ENCODE peak calls at places on chromosomes 2 and 18, in seven cellular contexts. One of them, this sample, is unnamed.

GRCh38 chr2:191041418-191042161 is 27.6 kb upstream of the STAT1 start:
- DNase-seq in PC-3: peak
- DNase-seq in GM23248: peak
- DNase-seq in SK-N-SH: no peak
- DNase-seq in OCI-LY7: no peak
- DNase-seq in GM23338: peak
- DNase-seq in MM.1S: no peak
- DNase-seq in this sample: peak

GRCh38 chr2:24635181-24635580 is 144.1 kb downstream of the NCOA1 start:
- DNase-seq in GM23248: peak
- DNase-seq in OCI-LY7: no peak
- DNase-seq in PC-3: no peak
- DNase-seq in GM23338: no peak
- DNase-seq in MM.1S: no peak
- DNase-seq in SK-N-SH: peak
- DNase-seq in this sample: no peak

GRCh38 chr2:178199334-178199733 is 5.0 kb downstream of the OSBPL6 start:
- DNase-seq in OCI-LY7: no peak
- DNase-seq in MM.1S: no peak
- DNase-seq in GM23248: no peak
- DNase-seq in GM23338: no peak
- DNase-seq in SK-N-SH: no peak
- DNase-seq in PC-3: no peak
- DNase-seq in this sample: no peak

GRCh38 chr2:95106081-95106480 is 15.5 kb downstream of the MRPS5 start:
- DNase-seq in OCI-LY7: no peak
- DNase-seq in GM23248: peak
- DNase-seq in MM.1S: no peak
- DNase-seq in GM23338: no peak
- DNase-seq in SK-N-SH: no peak
- DNase-seq in PC-3: no peak
- DNase-seq in this sample: no peak

GRCh38 chr2:165877565-165878550 is 75.7 kb downstream of the TTC21B start:
- DNase-seq in MM.1S: peak
- DNase-seq in OCI-LY7: no peak
- DNase-seq in SK-N-SH: no peak
- DNase-seq in GM23248: peak
- DNase-seq in GM23338: no peak
- DNase-seq in PC-3: peak
- DNase-seq in this sample: no peak

GRCh38 chr2:184562532-184562931 is 35.8 kb upstream of the ZNF804A start:
- DNase-seq in MM.1S: no peak
- DNase-seq in SK-N-SH: no peak
- DNase-seq in GM23248: peak
- DNase-seq in GM23338: no peak
- DNase-seq in PC-3: peak
- DNase-seq in OCI-LY7: no peak
- DNase-seq in this sample: no peak

GRCh38 chr2:124566518-124566970 is 541.5 kb downstream of the CNTNAP5 start:
- DNase-seq in GM23338: no peak
- DNase-seq in PC-3: peak
- DNase-seq in SK-N-SH: no peak
- DNase-seq in OCI-LY7: no peak
- DNase-seq in MM.1S: no peak
- DNase-seq in GM23248: no peak
- DNase-seq in this sample: no peak

GRCh38 chr2:49936965-49937364 is 782.6 kb upstream of the FSHR start:
- DNase-seq in SK-N-SH: no peak
- DNase-seq in GM23338: peak
- DNase-seq in PC-3: no peak
- DNase-seq in GM23248: no peak
- DNase-seq in MM.1S: no peak
- DNase-seq in OCI-LY7: no peak
- DNase-seq in this sample: no peak

GRCh38 chr2:33522571-33522970 is 46.1 kb downstream of the RASGRP3 start:
- DNase-seq in MM.1S: no peak
- DNase-seq in GM23248: peak
- DNase-seq in OCI-LY7: no peak
- DNase-seq in PC-3: no peak
- DNase-seq in GM23338: no peak
- DNase-seq in SK-N-SH: no peak
- DNase-seq in this sample: no peak

GRCh38 chr2:8059255-8059654 is 622.6 kb upstream of the ID2 start:
- DNase-seq in GM23338: no peak
- DNase-seq in OCI-LY7: no peak
- DNase-seq in GM23248: no peak
- DNase-seq in PC-3: no peak
- DNase-seq in MM.1S: no peak
- DNase-seq in SK-N-SH: no peak
- DNase-seq in this sample: no peak

GRCh38 chr2:30180230-30180629 is 33.4 kb downstream of the YPEL5 start:
- DNase-seq in GM23248: no peak
- DNase-seq in MM.1S: no peak
- DNase-seq in SK-N-SH: no peak
- DNase-seq in GM23338: no peak
- DNase-seq in OCI-LY7: no peak
- DNase-seq in PC-3: no peak
- DNase-seq in this sample: no peak

GRCh38 chr2:47373747-47374146 is 29.2 kb upstream of the MSH2 start:
- DNase-seq in PC-3: peak
- DNase-seq in GM23248: peak
- DNase-seq in OCI-LY7: peak
- DNase-seq in MM.1S: no peak
- DNase-seq in GM23338: peak
- DNase-seq in SK-N-SH: peak
- DNase-seq in this sample: peak

GRCh38 chr2:167752734-167753133 is 494.7 kb downstream of the STK39 start:
- DNase-seq in OCI-LY7: no peak
- DNase-seq in GM23338: peak
- DNase-seq in GM23248: no peak
- DNase-seq in SK-N-SH: no peak
- DNase-seq in MM.1S: no peak
- DNase-seq in PC-3: no peak
- DNase-seq in this sample: no peak

GRCh38 chr2:189144700-189145211 is 34.8 kb downstream of the COL5A2 start:
- DNase-seq in PC-3: no peak
- DNase-seq in GM23338: no peak
- DNase-seq in MM.1S: no peak
- DNase-seq in GM23248: peak
- DNase-seq in SK-N-SH: no peak
- DNase-seq in OCI-LY7: no peak
- DNase-seq in this sample: no peak

GRCh38 chr2:219281588-219281987 is 2.4 kb downstream of the DNAJB2 start:
- DNase-seq in SK-N-SH: no peak
- DNase-seq in GM23248: no peak
- DNase-seq in GM23338: no peak
- DNase-seq in OCI-LY7: no peak
- DNase-seq in MM.1S: no peak
- DNase-seq in PC-3: no peak
- DNase-seq in this sample: no peak

GRCh38 chr2:13000644-13001375 is 284.1 kb downstream of the TRIB2 start:
- DNase-seq in SK-N-SH: no peak
- DNase-seq in OCI-LY7: no peak
- DNase-seq in PC-3: no peak
- DNase-seq in MM.1S: no peak
- DNase-seq in GM23338: peak
- DNase-seq in GM23248: no peak
- DNase-seq in this sample: peak

GRCh38 chr2:158099716-158100115 is 2.0 kb upstream of the UPP2 start:
- DNase-seq in GM23248: peak
- DNase-seq in SK-N-SH: no peak
- DNase-seq in PC-3: peak
- DNase-seq in MM.1S: no peak
- DNase-seq in OCI-LY7: no peak
- DNase-seq in GM23338: no peak
- DNase-seq in this sample: no peak

GRCh38 chr2:108029912-108030311 is 43.6 kb downstream of the SLC5A7 start:
- DNase-seq in PC-3: no peak
- DNase-seq in SK-N-SH: no peak
- DNase-seq in GM23338: no peak
- DNase-seq in OCI-LY7: no peak
- DNase-seq in MM.1S: no peak
- DNase-seq in GM23248: no peak
- DNase-seq in this sample: no peak

GRCh38 chr2:145777914-145778313 is 1258.0 kb upstream of the ZEB2 start:
- DNase-seq in GM23248: no peak
- DNase-seq in PC-3: no peak
- DNase-seq in SK-N-SH: no peak
- DNase-seq in MM.1S: no peak
- DNase-seq in OCI-LY7: no peak
- DNase-seq in GM23338: no peak
- DNase-seq in this sample: no peak

GRCh38 chr18:50626317-50626716 is 66.4 kb downstream of the MAPK4 start:
- DNase-seq in PC-3: no peak
- DNase-seq in SK-N-SH: no peak
- DNase-seq in GM23248: no peak
- DNase-seq in GM23338: no peak
- DNase-seq in MM.1S: no peak
- DNase-seq in OCI-LY7: no peak
- DNase-seq in this sample: no peak

GRCh38 chr2:219701847-219702634 is 74.6 kb downstream of the SLC4A3 start:
- DNase-seq in OCI-LY7: no peak
- DNase-seq in MM.1S: no peak
- DNase-seq in PC-3: no peak
- DNase-seq in SK-N-SH: no peak
- DNase-seq in GM23338: peak
- DNase-seq in GM23248: peak
- DNase-seq in this sample: no peak

GRCh38 chr2:42054657-42055430 is 7.0 kb downstream of the PKDCC start:
- DNase-seq in GM23248: no peak
- DNase-seq in MM.1S: no peak
- DNase-seq in PC-3: peak
- DNase-seq in GM23338: peak
- DNase-seq in OCI-LY7: no peak
- DNase-seq in SK-N-SH: no peak
- DNase-seq in this sample: peak

GRCh38 chr2:42052702-42053481 is 5.1 kb downstream of the PKDCC start:
- DNase-seq in SK-N-SH: no peak
- DNase-seq in MM.1S: no peak
- DNase-seq in PC-3: no peak
- DNase-seq in OCI-LY7: no peak
- DNase-seq in GM23248: no peak
- DNase-seq in GM23338: no peak
- DNase-seq in this sample: peak

GRCh38 chr2:42053791-42054656 is 6.2 kb downstream of the PKDCC start:
- DNase-seq in PC-3: no peak
- DNase-seq in OCI-LY7: no peak
- DNase-seq in MM.1S: no peak
- DNase-seq in SK-N-SH: no peak
- DNase-seq in GM23338: no peak
- DNase-seq in GM23248: no peak
- DNase-seq in this sample: no peak

GRCh38 chr2:42051168-42052125 is 3.6 kb downstream of the PKDCC start:
- DNase-seq in MM.1S: no peak
- DNase-seq in GM23248: no peak
- DNase-seq in SK-N-SH: no peak
- DNase-seq in GM23338: no peak
- DNase-seq in OCI-LY7: no peak
- DNase-seq in PC-3: no peak
- DNase-seq in this sample: peak

GRCh38 chr2:42053482-42053790 is 5.6 kb downstream of the PKDCC start:
- DNase-seq in PC-3: no peak
- DNase-seq in GM23248: no peak
- DNase-seq in OCI-LY7: no peak
- DNase-seq in GM23338: no peak
- DNase-seq in MM.1S: no peak
- DNase-seq in SK-N-SH: no peak
- DNase-seq in this sample: no peak
- H3K4me2 ChIP-seq in PC-3: no peak
- H3K4me2 ChIP-seq in GM23248: no peak
- H3K4me2 ChIP-seq in OCI-LY7: no peak
- H3K4me2 ChIP-seq in GM23338: no peak
- H3K4me2 ChIP-seq in MM.1S: no peak
- H3K4me2 ChIP-seq in SK-N-SH: no peak
- H3K4me2 ChIP-seq in this sample: peak

GRCh38 chr2:2898744-2899143 is 478.9 kb downstream of the EIPR1 start:
- DNase-seq in OCI-LY7: peak
- DNase-seq in GM23248: no peak
- DNase-seq in MM.1S: no peak
- DNase-seq in SK-N-SH: no peak
- DNase-seq in GM23338: no peak
- DNase-seq in PC-3: no peak
- DNase-seq in this sample: no peak
- TF ChIP-seq EZH2phosphoT487 in OCI-LY7: no peak
- TF ChIP-seq EZH2phosphoT487 in GM23248: no peak
- TF ChIP-seq EZH2phosphoT487 in MM.1S: no peak
- TF ChIP-seq EZH2phosphoT487 in SK-N-SH: no peak
- TF ChIP-seq EZH2phosphoT487 in GM23338: no peak
- TF ChIP-seq EZH2phosphoT487 in PC-3: no peak
- TF ChIP-seq EZH2phosphoT487 in this sample: no peak

DNA sequence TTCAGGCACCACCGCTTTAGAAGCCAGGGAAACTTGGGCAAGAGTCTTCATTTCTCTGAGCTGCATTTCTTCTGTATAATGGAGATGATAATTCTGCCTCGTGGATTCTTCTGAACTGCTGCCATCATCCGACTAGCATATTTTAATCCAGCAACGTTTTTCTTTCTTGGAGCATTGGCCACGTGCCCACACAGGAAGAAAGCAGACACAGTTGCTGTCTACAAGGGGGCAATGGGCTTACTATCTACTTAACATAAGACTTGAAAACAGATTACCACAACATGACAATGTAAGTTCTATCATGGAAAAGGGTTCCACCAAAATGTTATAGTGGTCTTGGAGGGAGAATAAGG is 176.5 kb downstream of the FAM210A start:
- DNase-seq in GM23338: no peak
- DNase-seq in GM23248: no peak
- DNase-seq in SK-N-SH: no peak
- DNase-seq in MM.1S: no peak
- DNase-seq in OCI-LY7: no peak
- DNase-seq in PC-3: no peak
- DNase-seq in this sample: no peak
- H3K4me2 ChIP-seq in GM23338: no peak
- H3K4me2 ChIP-seq in GM23248: no peak
- H3K4me2 ChIP-seq in SK-N-SH: no peak
- H3K4me2 ChIP-seq in MM.1S: peak
- H3K4me2 ChIP-seq in OCI-LY7: peak
- H3K4me2 ChIP-seq in PC-3: no peak
- H3K4me2 ChIP-seq in this sample: no peak

DNA sequence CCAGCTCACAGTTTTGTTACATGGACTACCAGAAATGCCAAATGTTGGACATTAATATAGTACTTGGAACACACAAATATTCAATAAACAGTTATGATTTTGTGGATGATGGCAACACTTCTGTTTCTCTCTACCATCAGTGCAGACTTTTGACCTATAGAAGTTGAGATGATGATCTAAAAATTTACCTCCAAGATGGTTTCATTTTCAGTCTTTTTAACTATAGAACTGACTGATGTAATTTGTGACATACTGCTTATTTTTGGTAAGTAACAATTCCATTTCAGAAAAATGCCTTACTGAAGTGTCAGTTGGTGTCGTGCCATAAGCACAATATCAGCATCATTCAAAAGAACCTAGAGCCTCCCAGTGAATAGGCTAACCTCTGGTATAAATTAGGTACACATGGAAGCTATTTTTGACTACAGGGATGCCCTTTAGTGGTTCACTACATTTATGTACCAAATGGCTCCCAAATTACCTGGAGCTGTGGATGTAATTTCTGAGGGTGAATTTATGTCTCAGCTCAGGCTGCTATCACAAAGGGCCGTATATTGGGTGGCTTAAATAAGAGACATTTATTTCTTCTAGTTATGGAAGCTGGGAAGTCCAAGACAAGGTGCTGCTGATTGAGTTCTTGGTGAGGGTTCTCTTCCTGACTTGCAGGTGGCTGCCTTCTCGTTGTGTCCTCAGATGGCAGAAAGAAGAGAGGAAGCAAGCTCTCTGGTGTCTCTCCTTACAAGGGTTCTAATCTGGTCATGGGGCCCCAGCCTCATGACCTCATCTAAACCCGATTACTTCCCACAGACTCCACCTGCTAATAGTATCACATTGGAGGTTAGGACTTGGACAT is 66.5 kb downstream of the ALPK2 start:
- DNase-seq in OCI-LY7: no peak
- DNase-seq in GM23338: no peak
- DNase-seq in SK-N-SH: no peak
- DNase-seq in GM23248: no peak
- DNase-seq in PC-3: no peak
- DNase-seq in MM.1S: peak
- DNase-seq in this sample: no peak
- TF ChIP-seq EZH2phosphoT487 in OCI-LY7: no peak
- TF ChIP-seq EZH2phosphoT487 in GM23338: no peak
- TF ChIP-seq EZH2phosphoT487 in SK-N-SH: no peak
- TF ChIP-seq EZH2phosphoT487 in GM23248: no peak
- TF ChIP-seq EZH2phosphoT487 in PC-3: no peak
- TF ChIP-seq EZH2phosphoT487 in MM.1S: no peak
- TF ChIP-seq EZH2phosphoT487 in this sample: no peak